ENCODE peak calls at places on chromosomes 6 and 20, in five cellular contexts. R is HCT116, N is GM23338, F is fibroblast of lung, T is IMR-90. A is an unnamed sample.

GRCh38 chr6:36979343-36979742 is 6.7 kb downstream of the MTCH1 start:
- DNase-seq in R (no peak), N (no peak), F (peak; percentile 58), T (peak; percentile 41), A (no peak)

GRCh38 chr20:25046736-25047666 is 10.9 kb downstream of the ACSS1 start:
- DNase-seq in R (no peak), N (no peak), F (no peak), T (no peak), A (no peak)

GRCh38 chr6:154466139-154466538 is 44.3 kb downstream of the CNKSR3 start:
- DNase-seq in R (no peak), N (no peak), F (no peak), T (no peak), A (no peak)

GRCh38 chr6:3612341-3613041 is 139.0 kb downstream of the PXDC1 start:
- DNase-seq in R (peak; percentile 68), N (no peak), F (peak; percentile 62), T (peak; percentile 85), A (no peak)

GRCh38 chr20:61449916-61450315 is 197.9 kb downstream of the CDH4 start:
- DNase-seq in R (no peak), N (no peak), F (no peak), T (peak; percentile 27), A (no peak)

GRCh38 chr6:89239338-89239737 is 22.2 kb upstream of the GABRR1 start:
- DNase-seq in R (no peak), N (peak; percentile 56), F (no peak), T (no peak), A (peak; percentile 67)

GRCh38 chr6:43942011-43942442 is 172.0 kb downstream of the VEGFA start:
- DNase-seq in R (no peak), N (no peak), F (no peak), T (no peak), A (no peak)

GRCh38 chr6:17622144-17622543 is 22.0 kb downstream of the FAM8A1 start:
- DNase-seq in R (no peak), N (no peak), F (no peak), T (no peak), A (no peak)

GRCh38 chr20:57470666-57471495 is 54.1 kb downstream of the CTCFL start:
- DNase-seq in R (no peak), N (no peak), F (no peak), T (no peak), A (no peak)

GRCh38 chr6:133707456-133707855 is 181.5 kb upstream of the TCF21 start:
- DNase-seq in R (no peak), N (peak; percentile 3), F (peak; percentile 93), T (peak; percentile 97), A (peak; percentile 89)

GRCh38 chr6:1379026-1379809 is 10.2 kb upstream of the FOXF2 start:
- DNase-seq in R (no peak), N (no peak), F (no peak), T (no peak), A (peak; percentile 24)

GRCh38 chr6:121143476-121143875 is 190.8 kb downstream of the TBC1D32 start:
- DNase-seq in R (no peak), N (no peak), F (no peak), T (no peak), A (no peak)

GRCh38 chr6:116330511-116330910 is 40.2 kb upstream of the DSE start:
- DNase-seq in R (no peak), N (no peak), F (no peak), T (peak; percentile 21), A (no peak)

GRCh38 chr6:28802417-28803336 is 121.1 kb downstream of the TRIM27 start:
- DNase-seq in R (peak; percentile 58), N (peak; percentile 68), F (peak; percentile 34), T (peak; percentile 65), A (peak; percentile 6)

GRCh38 chr6:111521497-111522275 is 38.7 kb upstream of the REV3L start:
- DNase-seq in R (no peak), N (no peak), F (no peak), T (peak; percentile 61), A (no peak)

GRCh38 chr6:157198425-157199279 is 124.7 kb downstream of the TMEM242 start:
- DNase-seq in R (no peak), N (no peak), F (peak; percentile 76), T (peak; percentile 13), A (no peak)

GRCh38 chr20:60011512-60012507 is 53.6 kb downstream of the CDH26 start:
- DNase-seq in R (no peak), N (no peak), F (no peak), T (no peak), A (no peak)

GRCh38 chr20:1484438-1485120 is 6.6 kb downstream of the SIRPB2 start:
- DNase-seq in R (no peak), N (no peak), F (no peak), T (no peak), A (peak; percentile 16)

GRCh38 chr20:48295445-48295903 is 510.2 kb upstream of the SULF2 start:
- DNase-seq in R (peak; percentile 79), N (peak; percentile 90), F (peak; percentile 87), T (peak; percentile 94), A (no peak)

GRCh38 chr6:148027201-148027600 is 315.4 kb upstream of the SASH1 start:
- DNase-seq in R (no peak), N (no peak), F (no peak), T (no peak), A (no peak)

GRCh38 chr6:125140808-125141207 is 12.8 kb upstream of the TPD52L1 start:
- DNase-seq in R (no peak), N (no peak), F (peak; percentile 18), T (peak; percentile 64), A (no peak)

GRCh38 chr6:12119085-12119588 is 107.0 kb downstream of the HIVEP1 start:
- DNase-seq in R (no peak), N (no peak), F (no peak), T (no peak), A (peak; percentile 94)

GRCh38 chr6:167499161-167499660 is 174.3 kb downstream of the TTLL2 start:
- DNase-seq in R (no peak), N (no peak), F (no peak), T (no peak), A (no peak)

GRCh38 chr20:63107449-63108200 is 100.9 kb upstream of the BHLHE23 start:
- DNase-seq in R (no peak), N (no peak), F (no peak), T (no peak), A (no peak)

GRCh38 chr6:37531026-37531425 is 31.3 kb upstream of the CCDC167 start:
- DNase-seq in R (no peak), N (no peak), F (no peak), T (peak; percentile 43), A (no peak)

GRCh38 chr20:31606928-31607639 is 2.0 kb downstream of the ID1 start:
- DNase-seq in R (peak; percentile 93), N (peak; percentile 67), F (peak; percentile 85), T (peak; percentile 67), A (no peak)

DNA sequence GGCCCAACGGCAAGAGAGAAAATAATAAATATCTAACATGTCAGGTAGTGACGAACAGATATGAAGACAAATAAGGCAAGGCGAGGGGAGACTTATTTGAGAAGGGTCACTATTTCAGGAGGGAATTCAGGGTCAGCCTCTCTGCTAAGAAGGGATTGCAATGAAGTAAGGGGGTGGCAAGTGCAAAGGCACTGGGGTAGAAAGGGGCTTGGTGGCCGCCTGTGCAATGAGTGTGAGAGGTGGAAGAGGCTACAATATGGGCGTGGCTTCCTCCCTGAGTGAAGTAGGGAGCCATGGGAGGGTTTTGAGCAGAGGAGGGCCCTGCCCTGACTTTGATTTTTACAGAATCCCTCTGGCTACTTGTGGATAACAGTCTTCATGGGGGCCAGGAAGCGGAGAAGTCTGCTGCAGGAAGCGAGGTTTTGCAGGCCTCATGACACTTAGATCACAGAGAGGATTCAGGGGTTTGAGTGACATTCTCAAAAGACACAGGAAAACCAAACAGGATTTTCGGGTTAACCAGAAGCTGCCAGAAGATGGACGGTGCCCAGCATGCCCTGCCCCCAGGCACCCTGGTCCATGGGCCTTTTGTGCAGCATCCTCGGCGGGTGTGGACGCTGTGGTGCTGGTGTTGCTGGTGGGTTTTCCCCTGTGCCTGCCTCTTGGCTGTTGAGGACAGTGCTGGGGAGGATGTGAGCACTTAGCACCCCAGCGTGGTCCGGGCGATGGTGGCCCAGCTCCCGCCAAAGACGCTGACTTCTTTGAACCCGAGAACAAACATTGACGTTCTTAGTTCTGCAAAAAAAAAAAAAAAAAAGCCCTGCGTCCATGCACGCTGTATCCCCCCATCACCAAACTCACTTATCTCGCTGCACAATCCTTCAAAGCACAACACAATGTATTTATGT is 124.2 kb upstream of the PTPN1 start:
- DNase-seq in R (no peak), N (no peak), F (peak; percentile 47), T (peak; percentile 27), A (no peak)
- H3K4me2 ChIP-seq in R (no peak overlapping the region), N (no peak overlapping the region), F (no peak overlapping the region), T (no peak overlapping the region), A (no peak overlapping the region)

GRCh38 chr6:79650943-79651342 is 19.8 kb downstream of the SH3BGRL2 start:
- DNase-seq in R (no peak), N (no peak), F (no peak), T (no peak), A (no peak)
- H3K4me2 ChIP-seq in R (no peak overlapping the region), N (no peak overlapping the region), F (no peak overlapping the region), T (no peak overlapping the region), A (no peak overlapping the region)

GRCh38 chr6:161393292-161393691 is 119.4 kb upstream of the AGPAT4 start:
- DNase-seq in R (no peak), N (no peak), F (no peak), T (no peak), A (no peak)

GRCh38 chr6:161393839-161394364 is 120.0 kb upstream of the AGPAT4 start:
- DNase-seq in R (peak; percentile 75), N (peak; percentile 72), F (peak; percentile 92), T (peak; percentile 90), A (peak; percentile 68)

GRCh38 chr6:161396539-161396938 is 122.7 kb upstream of the AGPAT4 start:
- DNase-seq in R (no peak), N (no peak), F (no peak), T (no peak), A (no peak)

GRCh38 chr6:161395832-161396231 is 122.0 kb upstream of the AGPAT4 start:
- DNase-seq in R (no peak), N (no peak), F (no peak), T (no peak), A (no peak)

DNA sequence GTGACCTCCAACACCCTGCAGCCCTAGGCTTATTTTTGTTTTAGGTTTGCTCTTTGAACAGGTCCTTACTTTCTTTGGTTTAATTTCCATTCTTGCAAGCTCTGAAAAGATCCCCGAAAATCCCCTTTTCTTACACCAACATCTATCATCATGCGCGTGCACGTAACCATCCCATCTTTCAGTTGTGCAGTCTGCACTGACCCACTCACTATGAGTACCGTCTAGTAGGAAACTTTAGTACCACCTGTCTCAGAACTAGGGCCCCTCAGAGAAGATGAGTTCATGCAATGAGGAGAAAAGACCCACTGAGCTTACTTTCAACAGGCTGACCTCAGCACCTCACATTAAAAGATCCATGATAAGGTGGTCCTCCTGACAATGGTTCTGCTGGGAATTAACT is 120.6 kb upstream of the AGPAT4 start:
- DNase-seq in R (no peak), N (no peak), F (no peak), T (no peak), A (no peak)
- H3K4me2 ChIP-seq in R (peak overlapping the region; percentile 55), N (no peak overlapping the region), F (no peak overlapping the region), T (no peak overlapping the region), A (no peak overlapping the region)

GRCh38 chr6:108959972-108960582 is 111.9 kb downstream of the ARMC2 start:
- DNase-seq in R (no peak), N (no peak), F (no peak), T (no peak), A (no peak)

GRCh38 chr6:108960601-108961000 is 112.4 kb downstream of the ARMC2 start:
- DNase-seq in R (no peak), N (no peak), F (peak; percentile 42), T (no peak), A (no peak)

GRCh38 chr6:108958900-108959770 is 110.9 kb downstream of the ARMC2 start:
- DNase-seq in R (no peak), N (peak; percentile 25), F (no peak), T (no peak), A (peak; percentile 57)

GRCh38 chr6:108961077-108961476 is 112.9 kb downstream of the ARMC2 start:
- DNase-seq in R (no peak), N (no peak), F (no peak), T (no peak), A (no peak)

GRCh38 chr6:108961985-108962384 is 113.8 kb downstream of the ARMC2 start:
- DNase-seq in R (no peak), N (no peak), F (peak; percentile 89), T (peak; percentile 90), A (no peak)
- H3K4me2 ChIP-seq in R (no peak overlapping the region), N (no peak overlapping the region), F (peak overlapping the region; percentile 51), T (peak overlapping the region; percentile 11), A (no peak overlapping the region)